ENCODE peak calls at places on chromosomes 7 and 10, in four cellular contexts. K, G, P and R are unnamed samples.

GRCh38 chr10:126137557-126138221 is 241.3 kb downstream of the FANK1 start:
- DNase-seq in P (peak), K (no peak), G (no peak), R (no peak)

GRCh38 chr7:75066521-75066920 is 7.1 kb downstream of the RCC1L start:
- DNase-seq in P (no peak), G (no peak), K (no peak), R (no peak)

GRCh38 chr10:101110856-101111523 is 20.1 kb upstream of the TLX1 start:
- DNase-seq in K (no peak), G (no peak), P (no peak), R (no peak)

GRCh38 chr10:70660722-70661121 is 11.6 kb upstream of the ADAMTS14 start:
- DNase-seq in K (no peak), G (no peak), P (no peak), R (no peak)

GRCh38 chr7:88789480-88790064 is 6.0 kb downstream of the TEX47 start:
- DNase-seq in G (no peak), P (peak), K (peak), R (peak)

GRCh38 chr7:41085244-41085643 is 617.6 kb downstream of the INHBA start:
- DNase-seq in K (peak), P (peak), G (no peak), R (no peak)

GRCh38 chr10:116653885-116654284 is 33.1 kb downstream of the PNLIPRP2 start:
- DNase-seq in G (no peak), K (no peak), P (no peak), R (no peak)

GRCh38 chr7:105228555-105228954 is 160.2 kb downstream of the SRPK2 start:
- DNase-seq in G (no peak), K (no peak), P (no peak), R (no peak)

GRCh38 chr7:2604608-2605174 is 27.1 kb upstream of the TTYH3 start:
- DNase-seq in P (no peak), K (no peak), G (no peak), R (no peak)